ENCODE peak calls at places on chromosome 19, in nine cellular contexts. One of them, this sample, is unnamed.

GRCh38 chr19:12705169-12705568 is 8.7 kb upstream of the FBXW9 start:
- DNase-seq in tibial artery: no peak
- DNase-seq in testis: no peak
- DNase-seq in glutamatergic neuron: no peak
- DNase-seq in GM20000: no peak
- DNase-seq in ovary: no peak
- DNase-seq in heart left ventricle: no peak
- DNase-seq in astrocyte of the cerebellum: no peak
- DNase-seq in mesothelial cell of epicardium: no peak
- DNase-seq in this sample: no peak

GRCh38 chr19:32880607-32881006 is 11.0 kb upstream of the SLC7A9 start:
- DNase-seq in tibial artery: no peak
- DNase-seq in testis: no peak
- DNase-seq in glutamatergic neuron: no peak
- DNase-seq in GM20000: peak
- DNase-seq in ovary: no peak
- DNase-seq in heart left ventricle: no peak
- DNase-seq in astrocyte of the cerebellum: no peak
- DNase-seq in mesothelial cell of epicardium: no peak
- DNase-seq in this sample: no peak

GRCh38 chr19:33988601-33989000 is 183.7 kb upstream of the LSM14A start:
- DNase-seq in tibial artery: no peak
- DNase-seq in testis: no peak
- DNase-seq in glutamatergic neuron: no peak
- DNase-seq in GM20000: no peak
- DNase-seq in ovary: no peak
- DNase-seq in heart left ventricle: no peak
- DNase-seq in astrocyte of the cerebellum: no peak
- DNase-seq in mesothelial cell of epicardium: no peak
- DNase-seq in this sample: no peak

GRCh38 chr19:14091086-14091884 is 734 bp upstream of the SAMD1 start:
- DNase-seq in tibial artery: no peak
- DNase-seq in testis: no peak
- DNase-seq in glutamatergic neuron: peak
- DNase-seq in GM20000: peak
- DNase-seq in ovary: no peak
- DNase-seq in heart left ventricle: peak
- DNase-seq in astrocyte of the cerebellum: no peak
- DNase-seq in mesothelial cell of epicardium: peak
- DNase-seq in this sample: peak

GRCh38 chr19:13012690-13013608 is 17.7 kb downstream of the NFIX start:
- DNase-seq in tibial artery: peak
- DNase-seq in testis: peak
- DNase-seq in glutamatergic neuron: no peak
- DNase-seq in GM20000: peak
- DNase-seq in ovary: peak
- DNase-seq in heart left ventricle: no peak
- DNase-seq in astrocyte of the cerebellum: no peak
- DNase-seq in mesothelial cell of epicardium: no peak
- DNase-seq in this sample: peak

GRCh38 chr19:2186071-2186846 is 22.5 kb downstream of the DOT1L start:
- DNase-seq in tibial artery: peak
- DNase-seq in testis: peak
- DNase-seq in glutamatergic neuron: no peak
- DNase-seq in GM20000: no peak
- DNase-seq in ovary: peak
- DNase-seq in heart left ventricle: peak
- DNase-seq in astrocyte of the cerebellum: peak
- DNase-seq in mesothelial cell of epicardium: peak
- DNase-seq in this sample: no peak

GRCh38 chr19:13099073-13099999 is 3.3 kb downstream of the LYL1 start:
- DNase-seq in tibial artery: peak
- DNase-seq in testis: peak
- DNase-seq in glutamatergic neuron: peak
- DNase-seq in GM20000: peak
- DNase-seq in ovary: peak
- DNase-seq in heart left ventricle: peak
- DNase-seq in astrocyte of the cerebellum: no peak
- DNase-seq in mesothelial cell of epicardium: no peak
- DNase-seq in this sample: peak

GRCh38 chr19:38543807-38544568 is 73.8 kb downstream of the MAP4K1 start:
- DNase-seq in tibial artery: peak
- DNase-seq in testis: peak
- DNase-seq in glutamatergic neuron: no peak
- DNase-seq in GM20000: peak
- DNase-seq in ovary: peak
- DNase-seq in heart left ventricle: no peak
- DNase-seq in astrocyte of the cerebellum: peak
- DNase-seq in mesothelial cell of epicardium: no peak
- DNase-seq in this sample: peak

GRCh38 chr19:33373701-33374405 is at the start of gene CEBPG:
- DNase-seq in tibial artery: no peak
- DNase-seq in testis: peak
- DNase-seq in glutamatergic neuron: peak
- DNase-seq in GM20000: peak
- DNase-seq in ovary: peak
- DNase-seq in heart left ventricle: peak
- DNase-seq in astrocyte of the cerebellum: no peak
- DNase-seq in mesothelial cell of epicardium: peak
- DNase-seq in this sample: peak

GRCh38 chr19:50710094-50710493 is 9.5 kb downstream of the SHANK1 start:
- DNase-seq in tibial artery: no peak
- DNase-seq in testis: no peak
- DNase-seq in glutamatergic neuron: no peak
- DNase-seq in GM20000: no peak
- DNase-seq in ovary: no peak
- DNase-seq in heart left ventricle: no peak
- DNase-seq in astrocyte of the cerebellum: no peak
- DNase-seq in mesothelial cell of epicardium: no peak
- DNase-seq in this sample: no peak

GRCh38 chr19:14439014-14439413 is 5.9 kb downstream of the PKN1 start:
- DNase-seq in tibial artery: no peak
- DNase-seq in testis: no peak
- DNase-seq in glutamatergic neuron: no peak
- DNase-seq in GM20000: no peak
- DNase-seq in ovary: no peak
- DNase-seq in heart left ventricle: no peak
- DNase-seq in astrocyte of the cerebellum: no peak
- DNase-seq in mesothelial cell of epicardium: no peak
- DNase-seq in this sample: peak

GRCh38 chr19:32988724-32989123 is 16.7 kb downstream of the FAAP24 start:
- DNase-seq in tibial artery: no peak
- DNase-seq in testis: no peak
- DNase-seq in glutamatergic neuron: no peak
- DNase-seq in GM20000: no peak
- DNase-seq in ovary: no peak
- DNase-seq in heart left ventricle: no peak
- DNase-seq in astrocyte of the cerebellum: no peak
- DNase-seq in mesothelial cell of epicardium: no peak
- DNase-seq in this sample: no peak

GRCh38 chr19:29623726-29624488 is 17.8 kb downstream of the POP4 start:
- DNase-seq in tibial artery: no peak
- DNase-seq in testis: no peak
- DNase-seq in glutamatergic neuron: no peak
- DNase-seq in GM20000: no peak
- DNase-seq in ovary: no peak
- DNase-seq in heart left ventricle: no peak
- DNase-seq in astrocyte of the cerebellum: no peak
- DNase-seq in mesothelial cell of epicardium: no peak
- DNase-seq in this sample: no peak

GRCh38 chr19:56637976-56638555 is 4.9 kb upstream of the SMIM17 start:
- DNase-seq in tibial artery: peak
- DNase-seq in testis: peak
- DNase-seq in glutamatergic neuron: no peak
- DNase-seq in GM20000: peak
- DNase-seq in ovary: peak
- DNase-seq in heart left ventricle: peak
- DNase-seq in astrocyte of the cerebellum: peak
- DNase-seq in mesothelial cell of epicardium: peak
- DNase-seq in this sample: peak

DNA sequence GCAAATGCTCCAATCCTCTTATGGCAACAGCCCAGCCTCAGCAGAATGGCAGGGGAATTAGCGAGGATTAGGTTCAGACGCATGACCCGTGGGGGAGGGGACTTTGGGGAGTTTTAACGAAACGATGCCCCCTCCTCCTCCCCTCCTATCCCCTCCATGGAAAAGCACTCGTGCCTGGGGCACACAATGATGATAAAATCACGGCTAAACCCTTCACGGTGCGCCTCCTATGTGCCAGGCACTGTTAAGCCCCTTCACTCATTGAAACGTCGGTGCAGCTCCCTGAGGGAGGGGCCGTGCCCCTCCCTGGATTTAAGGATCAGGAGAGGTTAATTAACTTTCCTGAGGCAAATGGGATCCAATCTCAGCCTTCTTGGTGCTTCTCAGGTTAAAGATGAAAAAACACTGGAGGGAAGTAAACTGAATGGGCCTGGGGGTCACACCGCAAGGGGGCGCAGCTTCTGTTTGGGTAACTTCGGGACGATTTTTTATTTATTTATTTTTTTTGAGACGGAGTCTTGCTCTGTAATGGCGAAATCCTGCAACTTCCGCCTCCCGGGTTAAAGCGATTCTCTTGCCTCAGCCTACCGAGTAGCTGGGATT is 10.1 kb upstream of the TPRX2 start:
- DNase-seq in tibial artery: no peak
- DNase-seq in testis: peak
- DNase-seq in glutamatergic neuron: peak
- DNase-seq in GM20000: no peak
- DNase-seq in ovary: no peak
- DNase-seq in heart left ventricle: no peak
- DNase-seq in astrocyte of the cerebellum: no peak
- DNase-seq in mesothelial cell of epicardium: no peak
- DNase-seq in this sample: no peak
- TF ChIP-seq CTCF in tibial artery: no peak
- TF ChIP-seq CTCF in testis: peak
- TF ChIP-seq CTCF in glutamatergic neuron: peak
- TF ChIP-seq CTCF in GM20000: peak
- TF ChIP-seq CTCF in ovary: no peak
- TF ChIP-seq CTCF in heart left ventricle: peak
- TF ChIP-seq CTCF in astrocyte of the cerebellum: peak
- TF ChIP-seq CTCF in mesothelial cell of epicardium: peak
- TF ChIP-seq CTCF in this sample: no peak

GRCh38 chr19:43780706-43781525 is at the start of gene KCNN4:
- DNase-seq in tibial artery: no peak
- DNase-seq in testis: no peak
- DNase-seq in glutamatergic neuron: no peak
- DNase-seq in GM20000: peak
- DNase-seq in ovary: no peak
- DNase-seq in heart left ventricle: no peak
- DNase-seq in astrocyte of the cerebellum: no peak
- DNase-seq in mesothelial cell of epicardium: no peak
- DNase-seq in this sample: peak

GRCh38 chr19:43781630-43782310 is 997 bp upstream of the KCNN4 start:
- DNase-seq in tibial artery: no peak
- DNase-seq in testis: no peak
- DNase-seq in glutamatergic neuron: no peak
- DNase-seq in GM20000: no peak
- DNase-seq in ovary: no peak
- DNase-seq in heart left ventricle: no peak
- DNase-seq in astrocyte of the cerebellum: no peak
- DNase-seq in mesothelial cell of epicardium: no peak
- DNase-seq in this sample: no peak

GRCh38 chr19:43779147-43779819 is 1.5 kb downstream of the KCNN4 start:
- DNase-seq in tibial artery: no peak
- DNase-seq in testis: no peak
- DNase-seq in glutamatergic neuron: no peak
- DNase-seq in GM20000: peak
- DNase-seq in ovary: no peak
- DNase-seq in heart left ventricle: no peak
- DNase-seq in astrocyte of the cerebellum: no peak
- DNase-seq in mesothelial cell of epicardium: no peak
- DNase-seq in this sample: no peak

GRCh38 chr19:43778651-43779050 is 2.1 kb downstream of the KCNN4 start:
- DNase-seq in tibial artery: no peak
- DNase-seq in testis: no peak
- DNase-seq in glutamatergic neuron: no peak
- DNase-seq in GM20000: peak
- DNase-seq in ovary: no peak
- DNase-seq in heart left ventricle: no peak
- DNase-seq in astrocyte of the cerebellum: no peak
- DNase-seq in mesothelial cell of epicardium: no peak
- DNase-seq in this sample: no peak

GRCh38 chr19:43779820-43780219 is 953 bp downstream of the KCNN4 start:
- DNase-seq in tibial artery: no peak
- DNase-seq in testis: no peak
- DNase-seq in glutamatergic neuron: no peak
- DNase-seq in GM20000: peak
- DNase-seq in ovary: no peak
- DNase-seq in heart left ventricle: no peak
- DNase-seq in astrocyte of the cerebellum: no peak
- DNase-seq in mesothelial cell of epicardium: no peak
- DNase-seq in this sample: peak
- TF ChIP-seq CTCF in tibial artery: no peak
- TF ChIP-seq CTCF in testis: no peak
- TF ChIP-seq CTCF in glutamatergic neuron: no peak
- TF ChIP-seq CTCF in GM20000: peak
- TF ChIP-seq CTCF in ovary: no peak
- TF ChIP-seq CTCF in heart left ventricle: no peak
- TF ChIP-seq CTCF in astrocyte of the cerebellum: peak
- TF ChIP-seq CTCF in mesothelial cell of epicardium: no peak
- TF ChIP-seq CTCF in this sample: peak

GRCh38 chr19:46975011-46975917 is 44.4 kb upstream of the NPAS1 start:
- DNase-seq in tibial artery: no peak
- DNase-seq in testis: no peak
- DNase-seq in glutamatergic neuron: no peak
- DNase-seq in GM20000: no peak
- DNase-seq in ovary: no peak
- DNase-seq in heart left ventricle: no peak
- DNase-seq in astrocyte of the cerebellum: no peak
- DNase-seq in mesothelial cell of epicardium: no peak
- DNase-seq in this sample: no peak
- TF ChIP-seq CTCF in tibial artery: no peak
- TF ChIP-seq CTCF in testis: no peak
- TF ChIP-seq CTCF in glutamatergic neuron: no peak
- TF ChIP-seq CTCF in GM20000: no peak
- TF ChIP-seq CTCF in ovary: no peak
- TF ChIP-seq CTCF in heart left ventricle: no peak
- TF ChIP-seq CTCF in astrocyte of the cerebellum: no peak
- TF ChIP-seq CTCF in mesothelial cell of epicardium: no peak
- TF ChIP-seq CTCF in this sample: no peak

DNA sequence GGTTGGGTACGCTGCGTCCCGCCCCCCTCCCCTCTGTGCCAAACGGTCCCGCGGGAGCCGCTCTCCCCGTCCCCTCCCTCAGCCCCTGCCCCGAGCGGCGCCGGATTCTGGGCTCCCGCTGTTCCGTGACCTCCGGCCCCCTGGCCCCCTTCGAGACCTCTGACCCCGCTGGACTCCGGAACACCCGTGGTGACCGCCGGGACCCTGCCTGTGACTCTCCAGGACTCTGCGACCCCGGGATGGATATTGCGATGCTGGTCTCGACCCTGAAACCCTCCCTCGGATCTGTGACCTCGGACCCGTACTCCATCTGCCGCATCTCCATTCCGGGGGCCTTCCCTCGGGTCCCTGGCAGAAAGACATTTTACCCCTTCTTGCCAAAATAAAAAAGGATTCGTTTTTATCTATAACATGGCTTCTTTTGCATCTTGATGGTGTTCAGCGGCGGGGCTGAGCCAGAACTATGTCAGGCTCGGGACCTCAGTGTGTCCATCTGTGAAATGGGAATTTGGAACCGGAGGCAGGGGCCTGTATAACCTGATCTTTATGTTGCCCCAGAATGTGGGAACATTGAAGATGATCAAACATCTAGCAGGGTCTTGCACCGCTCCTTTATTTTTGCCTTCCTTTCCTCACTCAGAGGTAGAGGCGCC is 654 bp upstream of the MEGF8 start:
- DNase-seq in tibial artery: no peak
- DNase-seq in testis: no peak
- DNase-seq in glutamatergic neuron: peak
- DNase-seq in GM20000: no peak
- DNase-seq in ovary: no peak
- DNase-seq in heart left ventricle: peak
- DNase-seq in astrocyte of the cerebellum: no peak
- DNase-seq in mesothelial cell of epicardium: no peak
- DNase-seq in this sample: no peak
- TF ChIP-seq CTCF in tibial artery: no peak
- TF ChIP-seq CTCF in testis: peak
- TF ChIP-seq CTCF in glutamatergic neuron: peak
- TF ChIP-seq CTCF in GM20000: no peak
- TF ChIP-seq CTCF in ovary: peak
- TF ChIP-seq CTCF in heart left ventricle: no peak
- TF ChIP-seq CTCF in astrocyte of the cerebellum: no peak
- TF ChIP-seq CTCF in mesothelial cell of epicardium: no peak
- TF ChIP-seq CTCF in this sample: no peak